ENCODE peak calls at places on chromosomes 4 and X, in four cellular contexts. U, T, J and K are unnamed samples.

GRCh38 chr4:70688795-70689231 is 481 bp downstream of the UTP3 start:
- DNase-seq in T (no peak), U (no peak), J (no peak), K (no peak)

GRCh38 chr4:33080262-33080661 is 2360.1 kb downstream of the PCDH7 start:
- DNase-seq in T (no peak), U (no peak), J (no peak), K (no peak)

GRCh38 chr4:127509155-127509554 is 123.6 kb upstream of the INTU start:
- DNase-seq in T (no peak), U (no peak), J (no peak), K (no peak)

GRCh38 chrX:151031365-151031975 is 48.3 kb downstream of the HMGB3 start:
- DNase-seq in U (no peak), J (no peak), T (no peak), K (no peak)

GRCh38 chrX:24494544-24495113 is 29.5 kb downstream of the PDK3 start:
- DNase-seq in T (no peak), J (peak), U (peak), K (no peak)

GRCh38 chrX:22220941-22221340 is 51.8 kb upstream of the CBLL2 start:
- DNase-seq in U (no peak), T (no peak), J (peak), K (no peak)

GRCh38 chr4:118989098-118990080 is 100.7 kb downstream of the SYNPO2 start:
- DNase-seq in J (peak), T (no peak), U (no peak), K (no peak)

GRCh38 chr4:74109894-74110605 is 11.1 kb upstream of the CXCL2 start:
- DNase-seq in U (no peak), J (peak), T (no peak), K (no peak)

GRCh38 chr4:5365071-5366008 is 314.1 kb downstream of the STK32B start:
- DNase-seq in J (peak), T (no peak), U (peak), K (no peak)

GRCh38 chrX:27491397-27491796 is 28.3 kb upstream of the PPP4R3C start:
- DNase-seq in T (no peak), J (no peak), U (no peak), K (no peak)

GRCh38 chr4:35300996-35301774 is 943.1 kb downstream of the ARAP2 start:
- DNase-seq in J (no peak), U (no peak), T (no peak), K (no peak)

GRCh38 chr4:119233750-119234149 is 21.2 kb downstream of the USP53 start:
- DNase-seq in J (no peak), U (no peak), T (no peak), K (no peak)

GRCh38 chr4:39730067-39730466 is 32.1 kb downstream of the UBE2K start:
- DNase-seq in J (no peak), T (no peak), U (no peak), K (no peak)

GRCh38 chrX:68462653-68463052 is 29.4 kb upstream of the OPHN1 start:
- DNase-seq in T (no peak), J (peak), U (peak), K (no peak)

GRCh38 chr4:113170818-113171468 is 121.5 kb downstream of the ANK2 start:
- DNase-seq in T (no peak), J (no peak), U (no peak), K (no peak)

GRCh38 chr4:8173641-8174242 is 15.1 kb upstream of the ABLIM2 start:
- DNase-seq in T (no peak), J (no peak), U (no peak), K (no peak)

GRCh38 chr4:104979083-104979760 is 167.5 kb upstream of the TET2 start:
- DNase-seq in U (no peak), J (peak), T (no peak), K (no peak)

GRCh38 chr4:44368413-44369167 is 80.0 kb downstream of the KCTD8 start:
- DNase-seq in J (no peak), U (no peak), T (no peak), K (no peak)

GRCh38 chr4:8560265-8561047 is 19.7 kb upstream of the GPR78 start:
- DNase-seq in U (no peak), J (no peak), T (peak), K (no peak)

GRCh38 chrX:151397741-151398070 is 700 bp downstream of the VMA21 start:
- DNase-seq in T (no peak), U (no peak), J (no peak), K (no peak)

GRCh38 chr4:70747874-70748273 is 26.1 kb downstream of the RUFY3 start:
- DNase-seq in T (no peak), J (no peak), U (no peak), K (no peak)

GRCh38 chrX:134999469-134999868 is 8.7 kb downstream of the SMIM10 start:
- DNase-seq in T (no peak), U (no peak), J (no peak), K (no peak)

GRCh38 chr4:183165371-183165770 is 66.3 kb downstream of the WWC2 start:
- DNase-seq in J (no peak), T (no peak), U (no peak), K (no peak)

GRCh38 chrX:153673398-153674218 is at the start of gene PNCK:
- DNase-seq in J (no peak), T (peak), U (no peak), K (peak)
- TF ChIP-seq CTCF in J (peak), T (no peak), U (no peak), K (no peak)

GRCh38 chrX:122739770-122740169 is 444.3 kb upstream of the GRIA3 start:
- DNase-seq in U (no peak), J (no peak), T (no peak), K (no peak)
- TF ChIP-seq CTCF in U (no peak), J (no peak), T (no peak), K (no peak)

DNA sequence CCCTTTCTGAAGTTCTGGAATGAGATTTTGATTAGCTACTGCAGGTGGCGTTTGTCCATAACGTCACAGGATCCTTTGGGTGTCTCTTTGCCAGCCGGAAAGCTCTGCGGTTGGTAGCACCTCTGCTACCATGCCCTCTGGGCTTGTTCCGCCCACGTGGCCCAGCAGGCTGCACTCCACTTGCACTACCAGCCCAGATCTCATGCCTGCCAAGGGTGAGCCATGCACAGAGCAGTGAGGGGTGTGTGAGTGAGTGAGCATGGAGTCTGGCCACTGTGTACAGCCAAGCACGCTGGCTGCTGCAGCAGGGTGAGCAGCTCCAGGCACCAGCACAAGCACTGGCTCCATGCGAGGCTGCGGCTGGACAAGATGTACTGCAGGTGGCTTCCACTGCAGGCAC is 6.6 kb upstream of the HNRNPD start:
- DNase-seq in J (peak), U (no peak), T (peak), K (no peak)
- TF ChIP-seq CTCF in J (peak), U (no peak), T (no peak), K (no peak)

DNA sequence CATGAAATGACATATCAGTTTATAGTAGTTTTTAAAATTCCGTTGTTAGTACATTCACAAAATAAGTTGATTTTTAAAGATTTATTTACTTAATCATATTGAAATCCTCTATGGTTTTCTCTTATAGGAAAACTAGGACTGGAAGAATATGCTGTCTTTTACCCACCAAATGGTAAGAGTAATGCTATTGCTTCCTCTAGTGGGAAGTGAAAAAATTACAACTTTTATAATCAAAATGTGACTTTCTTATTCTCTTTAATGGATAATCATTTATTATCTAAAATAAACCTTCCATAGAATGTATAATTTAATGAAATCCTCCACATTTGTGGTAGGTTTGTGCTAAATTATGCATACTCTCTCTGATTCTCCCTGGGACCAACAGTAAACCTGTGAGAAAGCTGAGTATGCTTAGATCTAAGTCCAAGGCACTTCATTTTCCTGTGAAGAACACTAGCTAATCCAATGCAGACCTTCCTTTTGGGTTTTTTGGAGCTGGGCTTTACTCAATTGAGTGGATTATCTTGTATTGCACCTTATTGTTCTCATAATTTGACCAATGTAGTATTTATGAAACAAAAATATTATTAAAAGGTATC is 136.2 kb downstream of the TBC1D19 start:
- DNase-seq in J (no peak), T (no peak), U (no peak), K (no peak)
- TF ChIP-seq CTCF in J (peak), T (peak), U (peak), K (peak)

GRCh38 chr4:110962616-110963015 is 339.7 kb upstream of the PITX2 start:
- DNase-seq in J (no peak), T (no peak), U (no peak), K (no peak)

GRCh38 chr4:110955748-110956147 is 332.9 kb upstream of the PITX2 start:
- DNase-seq in T (no peak), J (no peak), U (no peak), K (no peak)

GRCh38 chr4:110953898-110954297 is 331.0 kb upstream of the PITX2 start:
- DNase-seq in U (no peak), J (no peak), T (no peak), K (no peak)

GRCh38 chr4:110963621-110964020 is 340.7 kb upstream of the PITX2 start:
- DNase-seq in U (no peak), T (no peak), J (no peak), K (no peak)

DNA sequence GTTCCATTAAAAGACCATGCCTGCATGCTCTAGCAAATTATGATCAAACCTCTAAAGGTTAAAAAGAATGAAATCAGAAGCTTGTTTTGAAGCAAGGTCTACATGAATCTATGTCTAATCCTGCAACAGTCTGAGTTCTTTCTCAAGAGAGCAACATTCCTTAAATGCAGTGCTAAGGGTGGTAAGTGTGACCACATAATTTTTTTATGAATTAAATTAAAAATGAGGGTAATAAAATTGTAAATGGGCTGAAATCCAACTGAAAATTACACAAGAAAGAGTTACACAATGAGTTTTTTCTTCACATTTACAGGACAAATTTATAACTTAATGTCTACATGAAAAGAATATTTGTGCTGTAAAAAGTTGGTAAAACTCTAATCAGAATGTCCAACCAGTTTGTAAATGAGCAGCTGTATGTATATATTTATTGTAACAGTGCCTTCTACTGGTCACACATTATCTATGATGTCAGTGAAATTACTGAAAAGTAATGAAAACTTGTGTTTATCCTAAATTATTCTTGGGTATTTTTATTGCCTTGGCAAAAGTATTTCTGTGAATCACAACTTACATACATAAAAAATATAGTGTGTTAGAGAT is 336.3 kb upstream of the PITX2 start:
- DNase-seq in U (no peak), T (no peak), J (peak), K (no peak)
- TF ChIP-seq CTCF in U (peak), T (no peak), J (peak), K (peak)

DNA sequence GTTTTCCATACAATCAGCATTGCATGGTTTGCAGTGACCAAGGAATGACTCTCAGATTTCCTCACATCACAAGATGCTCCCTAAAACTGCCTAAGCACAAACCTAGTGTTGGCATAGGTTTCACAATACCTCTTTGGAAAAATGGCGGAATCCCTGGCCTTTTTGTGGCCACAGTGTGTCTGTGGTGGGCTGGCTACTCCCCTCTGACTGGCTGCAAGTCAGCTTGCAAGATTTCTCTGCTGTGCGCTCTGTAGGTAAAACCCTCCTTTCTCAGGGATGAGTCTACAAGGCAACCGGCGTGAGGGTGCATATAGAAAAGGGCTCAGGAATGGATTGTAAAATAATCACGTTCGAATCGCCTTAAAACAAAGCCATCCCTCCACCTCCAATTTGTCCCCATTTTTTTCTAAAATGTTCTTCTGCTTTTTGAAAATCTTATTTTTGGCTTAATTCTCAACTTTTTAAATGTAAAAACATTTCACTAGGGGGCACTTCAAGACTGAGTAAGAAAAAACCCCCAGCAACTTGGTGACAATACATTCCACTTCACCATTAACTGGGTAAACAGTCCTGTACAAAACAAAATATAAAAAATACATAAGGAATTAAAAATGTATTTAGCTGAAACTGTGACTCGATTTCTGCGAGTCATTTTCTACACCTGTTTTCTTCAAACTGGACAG is 235.6 kb downstream of the STIM2 start:
- DNase-seq in T (no peak), J (no peak), U (no peak), K (no peak)
- TF ChIP-seq CTCF in T (no peak), J (peak), U (no peak), K (peak)

DNA sequence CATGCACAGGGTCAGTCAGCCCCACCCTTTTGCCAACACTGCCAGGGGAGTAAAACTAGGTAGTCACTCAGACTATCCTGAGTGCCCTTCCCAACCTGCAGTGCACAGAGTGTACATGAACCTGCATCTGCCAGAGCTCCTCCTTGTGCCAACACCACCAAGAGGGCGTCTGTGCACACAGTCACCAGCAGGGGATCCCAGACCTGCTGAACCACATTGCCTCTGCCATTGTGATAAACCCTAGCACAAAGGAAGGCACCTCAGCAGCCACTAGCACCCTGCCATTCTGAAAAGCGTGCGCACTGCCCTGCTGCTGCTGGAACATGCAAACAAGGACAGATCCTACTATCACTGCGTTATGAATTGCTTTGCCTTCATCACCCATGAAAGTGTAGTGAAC is 247.8 kb upstream of the POU3F4 start:
- DNase-seq in J (no peak), T (no peak), U (no peak), K (no peak)
- TF ChIP-seq CTCF in J (no peak), T (no peak), U (no peak), K (no peak)

GRCh38 chr4:129140521-129140920 is 44.6 kb downstream of the C4orf33 start:
- DNase-seq in J (no peak), T (no peak), U (no peak), K (no peak)
- TF ChIP-seq CTCF in J (peak), T (no peak), U (peak), K (peak)

DNA sequence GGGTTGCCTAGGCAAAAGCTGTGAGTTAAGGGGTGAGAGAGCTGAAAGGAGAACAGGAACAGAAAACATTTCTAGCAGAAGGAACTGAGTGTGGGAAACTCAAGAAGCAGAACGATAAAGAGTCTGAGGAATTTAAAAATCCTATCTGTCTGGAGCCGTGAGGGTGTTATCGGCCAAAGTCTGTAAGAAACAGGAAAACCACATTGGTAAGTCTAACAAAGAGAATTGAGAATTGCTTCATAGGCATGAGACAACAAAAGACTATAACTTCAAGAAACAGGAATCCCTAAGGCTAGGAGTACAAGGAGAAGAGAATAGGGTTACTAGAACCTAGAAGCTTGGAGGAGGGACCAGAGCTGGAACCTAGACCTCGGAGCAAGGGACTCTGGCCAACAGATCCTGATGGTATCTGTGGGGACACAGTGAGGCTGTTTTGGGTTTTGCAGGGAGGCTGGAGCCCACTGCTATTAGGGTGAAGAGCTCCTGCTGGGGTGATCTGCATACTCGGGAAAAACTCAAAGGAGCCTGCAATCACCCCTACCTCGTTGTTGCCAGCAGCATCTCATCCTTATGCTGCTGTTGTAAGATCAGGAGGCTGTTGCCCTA is 175.6 kb downstream of the FBXO8 start:
- DNase-seq in U (no peak), J (no peak), T (no peak), K (no peak)
- TF ChIP-seq CTCF in U (no peak), J (no peak), T (no peak), K (no peak)